ENCODE peak calls at places on chromosome 22, in ten cellular contexts. L is GM12891, K is upper lobe of left lung, G is prostate gland, H is sigmoid colon, F is GM23338, X is esophagus muscularis mucosa, E is suprapubic skin, U is SK-N-SH, S is spleen. M is an unnamed sample.

GRCh38 chr22:49189871-49190270 is 637.8 kb downstream of the BRD1 start:
- DNase-seq in U (no peak), E (no peak), S (peak; percentile 55), K (no peak), F (no peak), L (no peak), G (no peak), X (no peak), H (no peak), M (no peak)

GRCh38 chr22:45104313-45104712 is 59.4 kb upstream of the NUP50 start:
- DNase-seq in F (no peak), S (no peak), X (no peak), G (no peak), L (no peak), H (no peak), U (no peak), K (no peak), E (no peak), M (no peak)

GRCh38 chr22:47724030-47724429 is 961.6 kb downstream of the TBC1D22A start:
- DNase-seq in S (no peak), H (no peak), G (no peak), L (no peak), X (peak; percentile 68), F (no peak), E (peak; percentile 40), K (no peak), U (no peak), M (no peak)

GRCh38 chr22:31628969-31629723 is 32.9 kb downstream of the PISD start:
- DNase-seq in G (no peak), K (no peak), H (no peak), F (no peak), S (peak; percentile 79), E (no peak), X (no peak), U (no peak), L (no peak), M (no peak)

GRCh38 chr22:37549704-37550059 is 10.6 kb upstream of the CDC42EP1 start:
- DNase-seq in K (peak; percentile 75), E (no peak), S (no peak), U (peak; percentile 62), G (peak; percentile 33), X (no peak), H (no peak), F (no peak), L (no peak), M (peak; percentile 84)

GRCh38 chr22:31496735-31497146 is 405 bp downstream of the SFI1 start:
- DNase-seq in X (no peak), E (no peak), K (peak; percentile 44), H (peak; percentile 76), S (peak; percentile 92), G (no peak), F (no peak), U (no peak), L (no peak), M (no peak)

GRCh38 chr22:39522567-39523300 is 2.4 kb downstream of the ATF4 start:
- DNase-seq in L (no peak), K (no peak), H (peak; percentile 90), X (no peak), E (no peak), G (peak; percentile 82), F (no peak), U (peak; percentile 19), S (peak; percentile 67), M (no peak)

GRCh38 chr22:31139866-31140716 is at the start of gene PLA2G3:
- DNase-seq in H (no peak), F (peak; percentile 99), L (no peak), G (peak; percentile 68), S (no peak), K (peak; percentile 95), E (no peak), X (no peak), U (peak; percentile 23), M (no peak)

GRCh38 chr22:20977516-20978170 is 4.5 kb upstream of the LZTR1 start:
- DNase-seq in S (no peak), X (no peak), L (no peak), H (no peak), K (no peak), F (no peak), U (no peak), G (no peak), E (no peak), M (no peak)

GRCh38 chr22:20979940-20980453 is 2.1 kb upstream of the LZTR1 start:
- DNase-seq in F (no peak), L (no peak), S (no peak), K (no peak), X (no peak), G (no peak), U (no peak), H (no peak), E (no peak), M (no peak)

GRCh38 chr22:20978419-20978818 is 3.7 kb upstream of the LZTR1 start:
- DNase-seq in H (no peak), G (no peak), E (no peak), X (no peak), S (no peak), L (no peak), F (no peak), U (no peak), K (no peak), M (no peak)

GRCh38 chr22:20980523-20980922 is 1.6 kb upstream of the LZTR1 start:
- DNase-seq in L (no peak), G (no peak), H (no peak), K (no peak), U (no peak), F (no peak), S (no peak), X (no peak), E (no peak), M (no peak)

DNA sequence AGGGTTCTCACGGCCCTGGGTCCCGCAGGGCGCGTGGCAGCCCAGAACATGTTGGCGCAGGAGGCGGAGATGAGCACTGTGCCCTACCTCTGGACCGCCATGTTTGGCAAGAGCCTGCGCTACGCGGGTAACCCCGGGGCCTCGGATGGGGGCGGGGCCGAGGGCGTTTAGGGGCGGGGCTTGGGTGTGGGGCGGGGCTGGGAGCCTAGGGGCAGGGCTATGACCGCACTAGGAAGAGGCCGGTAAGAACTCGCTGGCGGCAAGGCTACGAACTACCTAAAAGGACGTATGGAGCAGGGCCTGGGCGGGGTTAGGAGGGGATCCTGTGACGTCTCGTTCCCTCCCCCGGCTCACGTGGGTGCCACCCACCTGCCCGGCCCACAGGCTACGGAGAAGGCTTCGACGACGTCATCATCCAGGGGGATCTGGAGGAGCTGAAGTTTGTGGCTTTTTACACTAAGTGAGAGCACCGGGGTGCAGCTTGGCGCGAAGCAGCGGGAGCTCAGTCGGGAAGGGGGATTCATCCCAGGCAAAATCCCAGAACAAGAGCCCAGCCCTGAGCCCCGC is 2.8 kb upstream of the LZTR1 start:
- DNase-seq in G (peak; percentile 74), K (peak; percentile 89), F (peak; percentile 100), L (peak; percentile 67), U (peak; percentile 70), X (no peak), S (no peak), E (no peak), H (peak; percentile 92), M (peak; percentile 77)
- TF ChIP-seq POLR2AphosphoS5 in G (peak; percentile 60), K (no peak), F (peak; percentile 75), L (no peak), U (no peak), X (peak; percentile 61), S (peak; percentile 44), E (no peak), H (peak; percentile 63), M (no peak)

GRCh38 chr22:29331213-29331612 is 15.7 kb upstream of the RASL10A start:
- DNase-seq in L (no peak), H (no peak), F (no peak), X (no peak), U (no peak), S (no peak), E (no peak), G (no peak), K (no peak), M (no peak)
- TF ChIP-seq POLR2AphosphoS5 in L (no peak), H (no peak), F (no peak), X (no peak), U (no peak), S (no peak), E (no peak), G (no peak), K (no peak), M (no peak)

GRCh38 chr22:36368359-36368983 is 19.3 kb downstream of the MYH9 start:
- DNase-seq in G (no peak), S (no peak), L (no peak), F (peak; percentile 98), U (peak; percentile 81), X (no peak), H (no peak), E (no peak), K (no peak), M (peak; percentile 65)

GRCh38 chr22:36367066-36367465 is 20.7 kb downstream of the MYH9 start:
- DNase-seq in F (no peak), U (no peak), K (no peak), H (no peak), G (no peak), S (no peak), E (no peak), L (no peak), X (no peak), M (no peak)

GRCh38 chr22:36369922-36370781 is 17.6 kb downstream of the MYH9 start:
- DNase-seq in X (no peak), K (peak; percentile 92), L (no peak), F (no peak), S (peak; percentile 87), H (peak; percentile 86), U (no peak), E (no peak), G (peak; percentile 57), M (no peak)

GRCh38 chr22:36367479-36367878 is 20.3 kb downstream of the MYH9 start:
- DNase-seq in G (no peak), L (no peak), U (no peak), H (no peak), F (no peak), X (no peak), S (no peak), K (no peak), E (no peak), M (peak; percentile 35)

DNA sequence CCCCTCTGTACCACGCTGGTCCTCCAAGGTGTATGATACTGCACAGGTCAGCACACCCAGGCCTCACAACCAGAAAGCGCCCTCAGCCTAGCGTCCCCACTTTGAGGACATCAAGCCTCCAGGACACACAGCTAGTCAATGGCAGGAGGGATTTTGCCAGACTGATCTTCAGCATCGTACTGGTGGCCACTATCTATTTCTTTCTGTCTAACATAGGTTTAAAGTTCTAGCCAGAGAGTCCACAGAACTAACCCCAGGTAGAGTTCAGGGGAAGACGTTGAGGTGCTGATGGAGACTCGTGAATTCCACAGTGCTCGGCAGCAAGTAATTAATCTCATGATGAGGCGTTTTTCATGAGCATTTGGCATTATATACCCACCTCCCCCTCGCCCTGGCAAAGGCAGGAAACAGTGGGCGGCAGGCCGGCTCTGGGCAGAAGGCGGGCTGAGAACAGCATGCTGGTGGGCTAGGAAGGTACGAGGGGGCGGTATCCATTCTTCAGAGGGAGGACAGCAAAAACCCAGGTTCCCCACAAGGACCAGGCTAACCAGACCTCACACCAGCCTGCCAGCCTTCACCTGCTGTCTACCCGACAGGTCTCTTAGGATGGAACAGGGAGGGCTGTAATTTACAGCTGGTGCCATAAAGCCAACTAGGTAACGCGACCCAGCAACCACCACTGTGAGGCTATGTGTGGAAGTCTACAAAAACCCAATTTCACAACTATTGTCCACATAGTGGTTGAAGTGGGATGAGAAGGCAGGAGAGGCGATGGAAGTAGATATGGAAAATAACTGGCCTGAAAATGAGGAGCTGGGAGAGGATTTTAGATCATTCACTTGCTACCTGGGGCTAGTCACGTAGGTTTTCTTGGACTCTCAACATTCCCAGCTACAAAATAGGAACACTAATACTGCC is 18.5 kb downstream of the MYH9 start:
- DNase-seq in G (no peak), U (no peak), F (no peak), L (no peak), K (no peak), H (no peak), X (no peak), S (no peak), E (no peak), M (no peak)
- TF ChIP-seq POLR2AphosphoS5 in G (no peak), U (peak; percentile 15), F (no peak), L (no peak), K (no peak), H (no peak), X (no peak), S (peak; percentile 50), E (no peak), M (no peak)

DNA sequence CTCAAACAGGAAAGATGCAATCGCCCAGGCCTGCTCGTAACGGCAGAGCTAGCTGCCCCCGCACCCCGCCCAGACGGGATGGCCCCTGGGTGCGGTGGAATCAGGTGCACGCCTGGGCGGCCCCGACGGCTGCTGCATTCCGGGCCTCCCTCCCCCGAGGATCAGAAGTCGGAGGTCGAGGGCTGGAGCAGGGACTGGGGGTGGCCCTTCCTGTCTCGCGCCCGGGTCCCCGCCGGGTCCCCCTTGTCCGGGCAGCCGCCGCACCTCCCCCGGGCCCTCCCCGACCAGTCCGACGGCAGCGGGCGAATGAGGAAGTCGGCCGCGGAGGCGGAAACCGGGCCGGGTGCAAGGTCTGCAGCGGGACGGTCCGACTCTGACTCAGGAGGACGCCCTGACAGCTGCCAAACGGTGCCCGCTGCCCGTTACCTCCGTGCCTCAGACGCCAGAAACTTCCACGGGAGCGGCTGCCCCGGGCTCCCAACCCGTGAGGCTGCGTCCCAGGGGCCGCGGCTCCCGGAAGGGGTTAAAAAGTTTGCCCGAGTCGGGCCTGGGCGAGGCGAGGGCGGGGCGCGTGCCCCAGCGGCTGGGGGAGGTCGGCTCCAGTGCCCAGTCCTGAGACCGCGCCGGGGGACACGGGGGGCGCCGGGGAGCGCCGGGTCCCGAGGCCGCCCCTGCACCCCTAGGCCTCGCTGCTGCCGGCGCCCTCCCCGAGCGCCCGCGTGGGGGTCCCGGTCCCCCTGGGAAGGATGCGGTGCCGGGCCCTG is 685 bp downstream of the MYH9 start:
- DNase-seq in U (peak; percentile 78), X (no peak), G (peak; percentile 44), K (peak; percentile 86), L (no peak), E (peak; percentile 91), S (peak; percentile 98), F (peak; percentile 38), H (peak; percentile 88), M (no peak)
- TF ChIP-seq POLR2AphosphoS5 in U (no peak), X (peak; percentile 15), G (no peak), K (peak; percentile 42), L (peak; percentile 37), E (no peak), S (peak; percentile 93), F (no peak), H (no peak), M (peak; percentile 19)

M was measured in breast epithelium.